ENCODE peak calls at places on chromosomes 3 and 15, in five cellular contexts. F is B cell, J is Calu3, I is endothelial cell, Y is nephron progenitor cell. L is an unnamed sample.

GRCh38 chr3:47016934-47017435 is 37.5 kb downstream of the NBEAL2 start:
- DNase-seq in I (no peak), Y (no peak), J (no peak), F (no peak), L (peak; percentile 74)

GRCh38 chr3:72591522-72592421 is 256.5 kb downstream of the SHQ1 start:
- DNase-seq in I (no peak), Y (peak; percentile 47), J (peak; percentile 30), F (no peak), L (peak; percentile 96)

GRCh38 chr3:149507491-149508324 is 33.2 kb downstream of the TM4SF4 start:
- DNase-seq in F (no peak), J (no peak), Y (no peak), I (no peak), L (no peak)

GRCh38 chr15:80779658-80780415 is 667 bp downstream of the CEMIP start:
- DNase-seq in J (peak; percentile 44), Y (peak; percentile 30), I (peak; percentile 33), F (no peak), L (no peak)

GRCh38 chr15:51243774-51244173 is 94.6 kb downstream of the CYP19A1 start:
- DNase-seq in Y (no peak), F (no peak), J (no peak), I (no peak), L (no peak)

GRCh38 chr3:123338620-123339061 is 110.2 kb downstream of the ADCY5 start:
- DNase-seq in J (no peak), F (no peak), Y (no peak), I (no peak), L (no peak)

GRCh38 chr3:22401499-22401898 is 650.5 kb upstream of the ZNF385D start:
- DNase-seq in J (no peak), Y (no peak), I (no peak), F (no peak), L (no peak)

GRCh38 chr3:176513604-176514003 is 683.7 kb downstream of the TBL1XR1 start:
- DNase-seq in F (peak; percentile 7), Y (peak; percentile 51), I (no peak), J (no peak), L (no peak)

GRCh38 chr3:26104856-26105255 is 315.0 kb downstream of the OXSM start:
- DNase-seq in F (no peak), J (no peak), Y (no peak), I (no peak), L (no peak)

GRCh38 chr3:10387881-10388621 is 67.1 kb upstream of the SEC13 start:
- DNase-seq in J (no peak), I (no peak), Y (no peak), F (peak; percentile 19), L (no peak)

GRCh38 chr15:96064351-96064756 is 266.1 kb upstream of the NR2F2 start:
- DNase-seq in F (no peak), Y (no peak), I (no peak), J (no peak), L (peak; percentile 17)

GRCh38 chr15:31037731-31038477 is 46.5 kb upstream of the MTMR10 start:
- DNase-seq in Y (no peak), J (no peak), F (no peak), I (no peak), L (no peak)

GRCh38 chr15:46934851-46935250 is 782.5 kb upstream of the SEMA6D start:
- DNase-seq in F (no peak), Y (no peak), J (no peak), I (no peak), L (no peak)

GRCh38 chr3:142106536-142106935 is 42.8 kb downstream of the TFDP2 start:
- DNase-seq in I (no peak), F (no peak), J (no peak), Y (no peak), L (no peak)

GRCh38 chr3:64457811-64458210 is 230.0 kb downstream of the ADAMTS9 start:
- DNase-seq in F (no peak), I (no peak), Y (no peak), J (no peak), L (no peak)

GRCh38 chr3:49813497-49814174 is at the start of gene UBA7:
- DNase-seq in I (no peak), J (peak; percentile 44), F (peak; percentile 60), Y (no peak), L (peak; percentile 38)

DNA sequence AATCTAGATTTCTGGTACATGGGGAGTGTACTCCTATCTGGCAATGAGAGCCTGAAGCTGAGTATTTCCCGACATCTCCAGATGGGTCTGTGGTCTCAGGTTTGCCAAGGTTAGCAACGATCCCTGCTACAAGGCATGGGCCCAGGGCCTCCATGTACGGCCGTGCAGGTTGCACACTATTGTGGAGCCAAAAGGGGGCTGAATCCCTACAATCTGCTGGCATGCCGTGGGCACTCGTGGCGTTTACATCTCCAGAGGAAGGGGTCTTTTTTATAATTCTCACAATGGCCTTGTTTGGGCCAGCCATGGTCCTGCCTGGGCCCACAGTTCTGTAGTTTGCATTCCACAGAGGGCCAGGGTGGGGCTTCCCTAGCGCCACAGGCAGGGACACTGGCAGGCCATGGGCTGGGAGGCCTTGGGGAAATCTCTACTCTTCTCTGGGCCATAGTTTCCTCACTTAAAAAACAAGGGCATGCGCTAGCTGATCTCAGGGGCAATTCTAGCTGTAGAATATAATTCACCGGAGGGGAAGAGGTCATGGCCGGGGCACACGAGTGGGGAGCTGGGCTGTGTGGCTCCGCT is 68.9 kb upstream of the TLE3 start:
- DNase-seq in Y (no peak), I (no peak), F (no peak), J (no peak), L (no peak)
- TF ChIP-seq CTCF in Y (no peak), I (no peak), F (no peak), J (no peak), L (no peak)

GRCh38 chr3:139491966-139492365 is 15.7 kb upstream of the RBP2 start:
- DNase-seq in Y (no peak), F (no peak), I (no peak), J (no peak), L (no peak)

GRCh38 chr3:139493826-139494385 is 17.6 kb upstream of the RBP2 start:
- DNase-seq in J (no peak), F (no peak), Y (no peak), I (no peak), L (no peak)

DNA sequence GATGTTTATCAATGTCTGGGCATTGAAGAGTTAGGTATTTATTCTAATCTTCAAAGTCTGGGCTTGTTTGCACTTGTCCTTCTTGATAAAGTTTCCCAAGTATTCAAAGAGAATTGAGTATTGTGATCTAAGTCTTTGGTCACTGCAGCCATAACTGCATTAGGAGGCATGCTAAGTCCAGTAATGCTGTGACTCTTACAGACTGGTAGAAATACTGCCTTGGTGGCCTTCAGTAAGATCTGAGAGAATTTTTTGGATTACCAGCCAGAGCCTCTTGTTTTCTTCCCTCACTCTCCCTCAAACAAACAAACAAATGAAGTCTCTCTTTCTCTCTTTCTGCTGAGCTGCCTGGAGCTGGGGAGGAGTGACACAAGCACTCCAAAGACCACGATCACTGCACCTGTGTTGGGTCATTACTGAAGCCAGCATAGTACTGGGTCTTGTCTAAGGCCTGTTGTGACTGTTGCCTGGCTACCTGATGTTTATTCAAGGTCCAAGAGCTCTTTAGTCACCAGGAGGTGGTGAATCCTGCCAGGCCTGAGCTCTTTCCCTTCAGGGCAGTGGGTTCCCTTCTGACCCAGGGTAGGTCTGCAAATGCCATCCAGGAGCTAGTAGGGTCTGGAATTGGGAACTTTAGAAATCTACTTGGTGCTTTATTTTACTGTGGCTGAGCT is 14.8 kb upstream of the RBP2 start:
- DNase-seq in J (peak; percentile 39), I (no peak), Y (no peak), F (no peak), L (no peak)
- TF ChIP-seq CTCF in J (peak; percentile 3), I (no peak), Y (no peak), F (no peak), L (no peak)

DNA sequence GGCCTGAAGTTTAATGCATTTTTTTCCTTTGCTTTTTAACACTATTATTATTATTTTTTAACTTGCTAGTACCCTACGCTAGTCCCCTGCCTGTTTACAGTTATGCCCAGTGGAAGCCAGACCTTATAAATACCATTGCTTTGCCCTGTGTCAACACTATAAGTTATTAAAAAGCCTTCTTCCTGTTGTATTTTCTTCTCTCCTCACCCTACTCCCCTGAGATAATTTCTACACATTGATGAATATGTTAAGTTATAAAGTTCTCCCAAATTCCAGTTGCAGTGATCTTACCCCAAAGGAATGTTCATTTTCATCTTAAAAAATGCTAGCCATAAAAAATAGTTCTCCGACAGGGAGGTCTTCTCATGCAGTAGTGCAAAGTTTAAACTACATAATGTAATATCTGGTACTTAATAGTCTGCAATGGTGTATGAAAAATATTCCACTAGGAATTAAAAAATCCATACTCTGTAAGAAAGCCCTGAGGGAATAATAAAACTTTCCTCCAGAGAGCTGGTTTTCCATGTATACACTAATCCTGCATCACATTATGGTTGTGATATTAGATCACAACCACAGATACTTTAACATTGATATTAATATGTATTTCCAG is 58.6 kb downstream of the MAP2K5 start:
- DNase-seq in Y (no peak), I (no peak), J (no peak), F (no peak), L (no peak)
- TF ChIP-seq CTCF in Y (no peak), I (no peak), J (no peak), F (no peak), L (no peak)

GRCh38 chr15:28881600-28881999 is 4.2 kb upstream of the APBA2 start:
- DNase-seq in I (no peak), Y (no peak), J (no peak), F (no peak), L (no peak)
- TF ChIP-seq CTCF in I (no peak), Y (no peak), J (no peak), F (no peak), L (no peak)

L was measured in HFFc6.